ENCODE peak calls at places on chromosome 4, in six cellular contexts. One of them, this sample, is unnamed.

GRCh38 chr4:95304898-95305297 is 243.9 kb downstream of the UNC5C start:
- DNase-seq in K562: no peak
- DNase-seq in GM12891: no peak
- DNase-seq in GM12878: no peak
- DNase-seq in HepG2: no peak
- DNase-seq in H1: no peak
- DNase-seq in this sample: no peak

GRCh38 chr4:147157860-147158701 is 212.4 kb upstream of the TTC29 start:
- DNase-seq in HepG2: peak; percentile 39
- DNase-seq in K562: no peak
- DNase-seq in GM12891: no peak
- DNase-seq in GM12878: no peak
- DNase-seq in H1: peak; percentile 75
- DNase-seq in this sample: no peak

GRCh38 chr4:152448038-152448437 is 87.9 kb downstream of the FBXW7 start:
- DNase-seq in HepG2: no peak
- DNase-seq in K562: no peak
- DNase-seq in GM12891: no peak
- DNase-seq in GM12878: no peak
- DNase-seq in H1: no peak
- DNase-seq in this sample: no peak

GRCh38 chr4:111798840-111799239 is 346.4 kb upstream of the FAM241A start:
- DNase-seq in K562: no peak
- DNase-seq in HepG2: no peak
- DNase-seq in GM12878: no peak
- DNase-seq in GM12891: no peak
- DNase-seq in H1: no peak
- DNase-seq in this sample: no peak

GRCh38 chr4:73902038-73902637 is 32.9 kb downstream of the CXCL1 start:
- DNase-seq in K562: no peak
- DNase-seq in GM12878: no peak
- DNase-seq in H1: no peak
- DNase-seq in HepG2: no peak
- DNase-seq in GM12891: no peak
- DNase-seq in this sample: no peak

GRCh38 chr4:140152760-140153418 is 1.1 kb downstream of the MAML3 start:
- DNase-seq in K562: no peak
- DNase-seq in HepG2: no peak
- DNase-seq in GM12878: no peak
- DNase-seq in H1: peak; percentile 75
- DNase-seq in GM12891: peak; percentile 19
- DNase-seq in this sample: peak; percentile 10

GRCh38 chr4:106909776-106910175 is 126.3 kb downstream of the DKK2 start:
- DNase-seq in HepG2: no peak
- DNase-seq in GM12878: no peak
- DNase-seq in H1: no peak
- DNase-seq in K562: no peak
- DNase-seq in GM12891: no peak
- DNase-seq in this sample: no peak

GRCh38 chr4:32417113-32417704 is 1697.0 kb downstream of the PCDH7 start:
- DNase-seq in HepG2: no peak
- DNase-seq in K562: no peak
- DNase-seq in GM12878: no peak
- DNase-seq in H1: no peak
- DNase-seq in GM12891: no peak
- DNase-seq in this sample: no peak

GRCh38 chr4:127685292-127685691 is 44.9 kb upstream of the SLC25A31 start:
- DNase-seq in H1: no peak
- DNase-seq in GM12878: no peak
- DNase-seq in HepG2: peak; percentile 15
- DNase-seq in GM12891: no peak
- DNase-seq in K562: no peak
- DNase-seq in this sample: no peak

GRCh38 chr4:172819353-172819752 is 349.3 kb upstream of the GALNT7 start:
- DNase-seq in H1: no peak
- DNase-seq in GM12891: no peak
- DNase-seq in HepG2: no peak
- DNase-seq in GM12878: no peak
- DNase-seq in K562: no peak
- DNase-seq in this sample: no peak

GRCh38 chr4:33831667-33832066 is 2412.6 kb downstream of the ARAP2 start:
- DNase-seq in GM12891: no peak
- DNase-seq in GM12878: no peak
- DNase-seq in HepG2: no peak
- DNase-seq in K562: no peak
- DNase-seq in H1: no peak
- DNase-seq in this sample: no peak

GRCh38 chr4:151694819-151695730 is 65.7 kb downstream of the GATB start:
- DNase-seq in HepG2: no peak
- DNase-seq in GM12891: no peak
- DNase-seq in K562: no peak
- DNase-seq in GM12878: no peak
- DNase-seq in H1: no peak
- DNase-seq in this sample: no peak

GRCh38 chr4:158823461-158823873 is 54.6 kb downstream of the FNIP2 start:
- DNase-seq in GM12878: no peak
- DNase-seq in K562: no peak
- DNase-seq in H1: no peak
- DNase-seq in GM12891: no peak
- DNase-seq in HepG2: no peak
- DNase-seq in this sample: no peak

GRCh38 chr4:26141101-26141830 is 179.5 kb upstream of the RBPJ start:
- DNase-seq in GM12891: no peak
- DNase-seq in GM12878: no peak
- DNase-seq in HepG2: no peak
- DNase-seq in K562: no peak
- DNase-seq in H1: no peak
- DNase-seq in this sample: no peak

GRCh38 chr4:109928327-109929045 is 15.8 kb downstream of the EGF start:
- DNase-seq in HepG2: no peak
- DNase-seq in K562: no peak
- DNase-seq in H1: no peak
- DNase-seq in GM12878: no peak
- DNase-seq in GM12891: no peak
- DNase-seq in this sample: no peak

GRCh38 chr4:29972121-29972520 is 748.0 kb upstream of the PCDH7 start:
- DNase-seq in GM12878: no peak
- DNase-seq in HepG2: no peak
- DNase-seq in GM12891: no peak
- DNase-seq in H1: no peak
- DNase-seq in K562: no peak
- DNase-seq in this sample: no peak

GRCh38 chr4:140222175-140222574 is 68.2 kb upstream of the MAML3 start:
- DNase-seq in GM12891: no peak
- DNase-seq in K562: no peak
- DNase-seq in GM12878: no peak
- DNase-seq in HepG2: no peak
- DNase-seq in H1: no peak
- DNase-seq in this sample: no peak

GRCh38 chr4:152047451-152047850 is 286.6 kb upstream of the GATB start:
- DNase-seq in GM12878: no peak
- DNase-seq in HepG2: no peak
- DNase-seq in H1: no peak
- DNase-seq in GM12891: no peak
- DNase-seq in K562: no peak
- DNase-seq in this sample: no peak

GRCh38 chr4:111281219-111281618 is 658.3 kb upstream of the PITX2 start:
- DNase-seq in GM12891: no peak
- DNase-seq in H1: no peak
- DNase-seq in K562: no peak
- DNase-seq in HepG2: no peak
- DNase-seq in GM12878: no peak
- DNase-seq in this sample: no peak

GRCh38 chr4:188781655-188782054 is 642.4 kb downstream of the TRIML1 start:
- DNase-seq in K562: no peak
- DNase-seq in GM12891: no peak
- DNase-seq in HepG2: peak; percentile 1
- DNase-seq in GM12878: no peak
- DNase-seq in H1: no peak
- DNase-seq in this sample: no peak

GRCh38 chr4:148926861-148927260 is 484.6 kb upstream of the NR3C2 start:
- DNase-seq in GM12891: no peak
- DNase-seq in HepG2: no peak
- DNase-seq in K562: no peak
- DNase-seq in H1: no peak
- DNase-seq in GM12878: no peak
- DNase-seq in this sample: no peak

GRCh38 chr4:41178372-41179085 is 35.8 kb downstream of the APBB2 start:
- DNase-seq in H1: no peak
- DNase-seq in K562: no peak
- DNase-seq in GM12878: no peak
- DNase-seq in HepG2: no peak
- DNase-seq in GM12891: no peak
- DNase-seq in this sample: no peak

GRCh38 chr4:72767903-72768817 is 199.1 kb upstream of the ADAMTS3 start:
- DNase-seq in GM12891: no peak
- DNase-seq in H1: no peak
- DNase-seq in GM12878: no peak
- DNase-seq in HepG2: no peak
- DNase-seq in K562: no peak
- DNase-seq in this sample: no peak

GRCh38 chr4:71251266-71251665 is 87.6 kb upstream of the SLC4A4 start:
- DNase-seq in GM12891: no peak
- DNase-seq in H1: no peak
- DNase-seq in HepG2: no peak
- DNase-seq in K562: no peak
- DNase-seq in GM12878: no peak
- DNase-seq in this sample: no peak

GRCh38 chr4:1288786-1289185 is 905 bp upstream of the MAEA start:
- DNase-seq in HepG2: no peak
- DNase-seq in GM12878: no peak
- DNase-seq in K562: no peak
- DNase-seq in GM12891: no peak
- DNase-seq in H1: no peak
- DNase-seq in this sample: no peak

GRCh38 chr4:176001171-176002006 is 64.3 kb upstream of the WDR17 start:
- DNase-seq in GM12891: no peak
- DNase-seq in H1: peak; percentile 76
- DNase-seq in GM12878: no peak
- DNase-seq in K562: no peak
- DNase-seq in HepG2: no peak
- DNase-seq in this sample: no peak

GRCh38 chr4:138555584-138555983 is 313.4 kb upstream of the SLC7A11 start:
- DNase-seq in HepG2: peak; percentile 45
- DNase-seq in GM12878: no peak
- DNase-seq in H1: no peak
- DNase-seq in GM12891: no peak
- DNase-seq in K562: no peak
- DNase-seq in this sample: no peak

GRCh38 chr4:176818531-176818930 is 25.8 kb upstream of the VEGFC start:
- DNase-seq in GM12878: no peak
- DNase-seq in HepG2: no peak
- DNase-seq in K562: no peak
- DNase-seq in GM12891: no peak
- DNase-seq in H1: no peak
- DNase-seq in this sample: no peak

GRCh38 chr4:2424581-2424980 is 5.8 kb downstream of the CFAP99 start:
- DNase-seq in GM12878: no peak
- DNase-seq in GM12891: no peak
- DNase-seq in K562: no peak
- DNase-seq in HepG2: no peak
- DNase-seq in H1: no peak
- DNase-seq in this sample: no peak

GRCh38 chr4:108224628-108225053 is 55.9 kb upstream of the LEF1 start:
- DNase-seq in K562: peak; percentile 61
- DNase-seq in HepG2: no peak
- DNase-seq in GM12891: no peak
- DNase-seq in H1: no peak
- DNase-seq in GM12878: no peak
- DNase-seq in this sample: no peak
- TF ChIP-seq TAF1 in K562: no peak
- TF ChIP-seq TAF1 in HepG2: no peak
- TF ChIP-seq TAF1 in GM12891: no peak
- TF ChIP-seq TAF1 in H1: no peak
- TF ChIP-seq TAF1 in GM12878: no peak
- TF ChIP-seq TAF1 in this sample: no peak

DNA sequence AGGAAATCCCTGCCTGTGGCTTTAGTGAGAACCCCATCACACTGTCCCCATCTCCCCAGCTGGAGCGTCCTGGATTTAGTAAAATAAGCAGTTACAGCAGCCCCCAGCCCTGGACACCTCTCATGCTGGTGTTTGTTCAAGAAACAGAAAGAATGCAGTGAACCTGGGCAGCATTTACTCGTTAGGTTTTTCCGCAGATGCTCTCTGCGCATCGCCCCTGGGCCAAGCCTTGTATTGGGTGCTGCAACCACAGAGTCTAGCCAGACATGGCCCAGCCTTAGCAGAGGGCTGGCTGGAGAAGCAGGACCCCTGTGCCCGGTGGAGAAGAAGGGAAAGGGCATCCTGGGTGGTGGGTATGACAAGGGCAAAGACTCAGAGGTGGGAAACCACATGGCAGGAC is 136.3 kb upstream of the PSAPL1 start:
- DNase-seq in GM12891: no peak
- DNase-seq in GM12878: no peak
- DNase-seq in K562: no peak
- DNase-seq in H1: no peak
- DNase-seq in HepG2: no peak
- DNase-seq in this sample: no peak
- TF ChIP-seq POLR2A in GM12891: no peak
- TF ChIP-seq POLR2A in GM12878: no peak
- TF ChIP-seq POLR2A in K562: no peak
- TF ChIP-seq POLR2A in H1: no peak
- TF ChIP-seq POLR2A in HepG2: no peak
- TF ChIP-seq POLR2A in this sample: no peak

GRCh38 chr4:7978907-7979651 is 39.4 kb upstream of the AFAP1 start:
- DNase-seq in K562: no peak
- DNase-seq in H1: peak; percentile 50
- DNase-seq in GM12891: no peak
- DNase-seq in GM12878: no peak
- DNase-seq in HepG2: no peak
- DNase-seq in this sample: no peak

GRCh38 chr4:7976634-7977033 is 37.0 kb upstream of the AFAP1 start:
- DNase-seq in GM12891: no peak
- DNase-seq in K562: no peak
- DNase-seq in GM12878: no peak
- DNase-seq in HepG2: no peak
- DNase-seq in H1: no peak
- DNase-seq in this sample: no peak

GRCh38 chr4:7980036-7980435 is 40.4 kb upstream of the AFAP1 start:
- DNase-seq in GM12878: no peak
- DNase-seq in GM12891: no peak
- DNase-seq in K562: no peak
- DNase-seq in H1: no peak
- DNase-seq in HepG2: no peak
- DNase-seq in this sample: no peak

GRCh38 chr4:7979652-7979968 is 39.9 kb upstream of the AFAP1 start:
- DNase-seq in K562: no peak
- DNase-seq in HepG2: no peak
- DNase-seq in GM12878: no peak
- DNase-seq in GM12891: no peak
- DNase-seq in H1: no peak
- DNase-seq in this sample: no peak

GRCh38 chr4:7978489-7978888 is 38.8 kb upstream of the AFAP1 start:
- DNase-seq in HepG2: no peak
- DNase-seq in GM12891: no peak
- DNase-seq in H1: no peak
- DNase-seq in K562: no peak
- DNase-seq in GM12878: no peak
- DNase-seq in this sample: no peak
- TF ChIP-seq TAF1 in HepG2: no peak
- TF ChIP-seq TAF1 in GM12891: no peak
- TF ChIP-seq TAF1 in H1: no peak
- TF ChIP-seq TAF1 in K562: no peak
- TF ChIP-seq TAF1 in GM12878: no peak
- TF ChIP-seq TAF1 in this sample: no peak

GRCh38 chr4:6986781-6987565 is 56.2 kb upstream of the TADA2B start:
- DNase-seq in K562: peak; percentile 98
- DNase-seq in H1: peak; percentile 93
- DNase-seq in GM12891: peak; percentile 89
- DNase-seq in HepG2: peak; percentile 81
- DNase-seq in GM12878: peak; percentile 60
- DNase-seq in this sample: peak; percentile 90
- TF ChIP-seq POLR2A in K562: peak; percentile 79
- TF ChIP-seq POLR2A in H1: peak; percentile 32
- TF ChIP-seq POLR2A in GM12891: peak; percentile 69
- TF ChIP-seq POLR2A in HepG2: peak; percentile 48
- TF ChIP-seq POLR2A in GM12878: peak; percentile 84
- TF ChIP-seq POLR2A in this sample: peak; percentile 58